ENCODE peak calls at places on chromosomes 7 and 10, in seven cellular contexts. C is GM18507, U is AG04450, E is NCI-H1105 treated with DMSO at 0.1 percent for 48 hours, S is T-helper 17 cell, P is amniotic stem cell, V is AG08396. X is an unnamed sample.

GRCh38 chr10:44923611-44924010 is 12.5 kb downstream of the TMEM72 start:
- DNase-seq in U (no peak), P (no peak), V (no peak), E (no peak), C (no peak), S (no peak), X (peak)

GRCh38 chr7:90190995-90191394 is 20.5 kb upstream of the STEAP2 start:
- DNase-seq in C (no peak), U (no peak), S (no peak), E (no peak), P (no peak), V (no peak), X (no peak)

GRCh38 chr7:21086688-21087087 is 300.0 kb upstream of the SP8 start:
- DNase-seq in S (no peak), V (no peak), P (no peak), U (no peak), C (no peak), E (peak), X (peak)

GRCh38 chr10:119025776-119026175 is 3.7 kb upstream of the NANOS1 start:
- DNase-seq in E (peak), P (no peak), V (no peak), C (no peak), S (no peak), U (no peak), X (peak)

GRCh38 chr7:25926891-25927625 is 224.9 kb upstream of the NFE2L3 start:
- DNase-seq in V (no peak), E (no peak), P (no peak), S (no peak), U (no peak), C (no peak), X (no peak)

GRCh38 chr10:555281-555680 is 134.2 kb downstream of the DIP2C start:
- DNase-seq in U (no peak), C (no peak), P (no peak), V (no peak), S (no peak), E (no peak), X (no peak)

GRCh38 chr7:82056282-82056681 is 286.4 kb upstream of the HGF start:
- DNase-seq in S (no peak), C (no peak), U (no peak), E (no peak), V (no peak), P (no peak), X (no peak)

GRCh38 chr7:16785316-16785715 is 19.5 kb downstream of the AGR2 start:
- DNase-seq in V (no peak), U (no peak), C (no peak), E (no peak), P (no peak), S (no peak), X (no peak)

GRCh38 chr10:3475367-3475766 is 302.8 kb upstream of the PITRM1 start:
- DNase-seq in S (no peak), C (no peak), E (no peak), V (no peak), U (no peak), P (no peak), X (no peak)

GRCh38 chr10:70726909-70727495 is 54.7 kb downstream of the ADAMTS14 start:
- DNase-seq in V (no peak), S (no peak), C (no peak), U (no peak), E (no peak), P (no peak), X (no peak)

GRCh38 chr10:82191653-82192052 is 316.7 kb downstream of the NRG3 start:
- DNase-seq in E (no peak), U (no peak), S (no peak), V (no peak), P (no peak), C (no peak), X (no peak)

GRCh38 chr7:45599851-45600706 is 25.9 kb downstream of the ADCY1 start:
- DNase-seq in V (no peak), S (no peak), C (no peak), P (no peak), U (no peak), E (no peak), X (no peak)

GRCh38 chr10:132445516-132446194 is 48.7 kb downstream of the PWWP2B start:
- DNase-seq in E (no peak), S (no peak), P (no peak), C (no peak), V (no peak), U (no peak), X (no peak)

GRCh38 chr10:44234471-44234850 is 150.4 kb downstream of the CXCL12 start:
- DNase-seq in U (no peak), V (no peak), E (no peak), C (no peak), S (no peak), P (no peak), X (no peak)

GRCh38 chr7:42694894-42695553 is 216.8 kb downstream of the C7orf25 start:
- DNase-seq in C (no peak), S (no peak), V (no peak), U (no peak), E (no peak), P (no peak), X (peak)

GRCh38 chr10:121648078-121648477 is 49.8 kb upstream of the FGFR2 start:
- DNase-seq in E (no peak), C (no peak), V (no peak), S (no peak), P (no peak), U (no peak), X (no peak)

GRCh38 chr10:117342638-117343037 is 32.6 kb downstream of the PDZD8 start:
- DNase-seq in P (peak), E (no peak), U (peak), V (no peak), C (no peak), S (no peak), X (no peak)

GRCh38 chr7:122299624-122299934 is 5.0 kb downstream of the FEZF1 start:
- DNase-seq in P (no peak), U (no peak), C (no peak), V (no peak), E (no peak), S (no peak), X (no peak)

GRCh38 chr7:154390961-154391360 is 338.8 kb downstream of the DPP6 start:
- DNase-seq in V (no peak), S (no peak), U (no peak), P (no peak), E (no peak), C (no peak), X (no peak)

GRCh38 chr10:106908225-106908624 is 256.3 kb downstream of the SORCS1 start:
- DNase-seq in C (no peak), S (no peak), U (no peak), V (no peak), E (no peak), P (no peak), X (no peak)

GRCh38 chr7:85285502-85285901 is 98.6 kb upstream of the SEMA3D start:
- DNase-seq in U (no peak), S (no peak), C (no peak), P (no peak), E (no peak), V (no peak), X (no peak)

GRCh38 chr7:84939442-84939841 is 247.4 kb downstream of the SEMA3D start:
- DNase-seq in C (no peak), U (no peak), E (no peak), P (no peak), V (no peak), S (no peak), X (no peak)

GRCh38 chr10:48439031-48439430 is 132.6 kb downstream of the MAPK8 start:
- DNase-seq in C (no peak), V (peak), S (no peak), E (no peak), U (peak), P (peak), X (no peak)

GRCh38 chr10:65090991-65091390 is 1569.8 kb downstream of the REEP3 start:
- DNase-seq in C (no peak), S (no peak), V (no peak), E (no peak), P (no peak), U (no peak), X (no peak)

GRCh38 chr7:70498633-70499032 is 633.3 kb upstream of the GALNT17 start:
- DNase-seq in E (no peak), V (no peak), C (no peak), U (no peak), S (no peak), P (no peak), X (no peak)

GRCh38 chr7:87474533-87475358 is 734 bp downstream of the ABCB4 start:
- DNase-seq in E (no peak), P (no peak), S (no peak), C (no peak), V (no peak), U (no peak), X (no peak)

GRCh38 chr7:128160296-128160695 is 80.8 kb upstream of the LEP start:
- DNase-seq in V (no peak), E (no peak), P (no peak), C (no peak), U (no peak), S (no peak), X (no peak)

GRCh38 chr7:78742694-78743093 is 710.8 kb downstream of the MAGI2 start:
- DNase-seq in C (no peak), U (no peak), E (no peak), S (no peak), V (no peak), P (no peak), X (no peak)

GRCh38 chr7:85554294-85554877 is 367.5 kb upstream of the SEMA3D start:
- DNase-seq in P (peak), V (peak), U (peak), C (no peak), S (no peak), E (peak), X (peak)

GRCh38 chr10:64507869-64508609 is 986.8 kb downstream of the REEP3 start:
- DNase-seq in S (no peak), V (no peak), P (no peak), E (no peak), C (no peak), U (no peak), X (no peak)

GRCh38 chr10:110772454-110773025 is 99.2 kb upstream of the PDCD4 start:
- DNase-seq in P (no peak), E (peak), C (no peak), S (no peak), U (no peak), V (no peak), X (no peak)

GRCh38 chr10:69757553-69758309 is 44.0 kb upstream of the COL13A1 start:
- DNase-seq in S (no peak), C (no peak), V (no peak), E (peak), U (no peak), P (no peak), X (peak)

GRCh38 chr7:82598958-82599357 is 155.4 kb upstream of the CACNA2D1 start:
- DNase-seq in E (no peak), S (no peak), U (peak), V (peak), P (no peak), C (no peak), X (no peak)

GRCh38 chr10:68348265-68348741 is 15.6 kb upstream of the PBLD start:
- DNase-seq in U (no peak), C (no peak), P (peak), V (peak), E (peak), S (peak), X (peak)

GRCh38 chr10:43962346-43963191 is 313.9 kb upstream of the ZNF32 start:
- DNase-seq in U (peak), E (no peak), S (no peak), C (no peak), P (no peak), V (peak), X (no peak)

GRCh38 chr10:71429929-71430328 is 33.2 kb downstream of the CDH23 start:
- DNase-seq in E (no peak), C (no peak), U (no peak), V (no peak), S (no peak), P (no peak), X (no peak)

GRCh38 chr10:80515941-80516340 is 21.8 kb upstream of the SH2D4B start:
- DNase-seq in V (no peak), U (no peak), P (no peak), C (no peak), S (no peak), E (no peak), X (no peak)